ENCODE peak calls at places on chromosomes 6 and 20, in ten cellular contexts. P is fibroblast of the conjunctiva; Y is NCI-H2081 treated with DMSO at 0.1 percent for 48 hours; R is A172; M is foreskin keratinocyte; Q is kidney epithelial cell; I is uterus; T is C1 segment of cervical spinal cord; X is effector memory CD8-positive, alpha-beta T cell; C is ascending aorta. W is an unnamed sample.

GRCh38 chr6:127518710-127519468 is at the start of gene MTCL3:
- DNase-seq in P (no peak), Y (peak; percentile 87), I (no peak), Q (peak; percentile 87), M (peak; percentile 29), C (no peak), T (peak; percentile 77), R (peak; percentile 19), X (no peak), W (peak; percentile 49)

GRCh38 chr20:51631011-51631950 is 88.8 kb upstream of the NFATC2 start:
- DNase-seq in M (peak; percentile 80), T (no peak), P (peak; percentile 84), C (peak; percentile 86), R (peak; percentile 96), X (no peak), I (peak; percentile 93), Y (no peak), Q (peak; percentile 97), W (peak; percentile 98)

GRCh38 chr6:127305741-127306140 is 37.7 kb downstream of the ECHDC1 start:
- DNase-seq in Y (no peak), M (no peak), X (no peak), T (no peak), C (no peak), R (no peak), P (no peak), Q (no peak), I (no peak), W (no peak)

GRCh38 chr6:118284736-118285360 is 263.2 kb upstream of the PLN start:
- DNase-seq in P (no peak), Q (no peak), M (no peak), Y (no peak), T (no peak), X (no peak), R (no peak), I (no peak), C (no peak), W (peak; percentile 32)

GRCh38 chr20:17625246-17626051 is 55.6 kb downstream of the DSTN start:
- DNase-seq in T (no peak), X (no peak), M (no peak), C (no peak), Y (no peak), P (no peak), Q (no peak), R (no peak), I (peak; percentile 13), W (no peak)

GRCh38 chr6:169786349-169786748 is 34.9 kb downstream of the ERMARD start:
- DNase-seq in P (no peak), Q (no peak), C (no peak), R (no peak), I (no peak), Y (no peak), T (no peak), X (no peak), M (no peak), W (no peak)

GRCh38 chr20:3380228-3381070 is 27.0 kb downstream of the DNAAF9 start:
- DNase-seq in M (no peak), Y (no peak), P (no peak), C (no peak), X (no peak), I (no peak), Q (no peak), T (no peak), R (no peak), W (no peak)

GRCh38 chr6:29834564-29835436 is 7.2 kb downstream of the HLA-G start:
- DNase-seq in M (no peak), P (no peak), T (no peak), R (no peak), X (peak; percentile 53), C (no peak), Q (no peak), Y (no peak), I (no peak), W (peak; percentile 16)

GRCh38 chr6:101011165-101011564 is 130.0 kb upstream of the ASCC3 start:
- DNase-seq in Y (no peak), X (no peak), P (no peak), I (no peak), C (no peak), M (peak; percentile 37), R (peak; percentile 2), Q (no peak), T (no peak), W (peak; percentile 12)

GRCh38 chr6:36443951-36444428 is 1.2 kb downstream of the KCTD20 start:
- DNase-seq in Q (no peak), C (no peak), Y (no peak), X (no peak), P (no peak), I (no peak), R (no peak), M (peak; percentile 35), T (peak; percentile 24), W (peak; percentile 34)

GRCh38 chr6:40362859-40363258 is 224.3 kb downstream of the LRFN2 start:
- DNase-seq in Q (no peak), C (no peak), T (no peak), I (no peak), R (no peak), M (no peak), P (no peak), X (no peak), Y (no peak), W (no peak)

GRCh38 chr6:139839506-139840156 is 465.2 kb upstream of the CITED2 start:
- DNase-seq in T (no peak), I (peak; percentile 22), C (peak; percentile 76), Q (no peak), X (no peak), R (no peak), P (no peak), Y (no peak), M (peak; percentile 30), W (peak; percentile 91)

GRCh38 chr6:132466952-132467351 is 46.0 kb downstream of the STX7 start:
- DNase-seq in P (peak; percentile 38), C (no peak), Y (no peak), T (no peak), R (no peak), X (no peak), Q (no peak), I (peak; percentile 45), M (peak; percentile 38), W (peak; percentile 72)

GRCh38 chr6:69802995-69803394 is 6.2 kb upstream of the LMBRD1 start:
- DNase-seq in Y (no peak), P (no peak), R (no peak), Q (no peak), T (no peak), I (no peak), M (no peak), C (no peak), X (no peak), W (no peak)

GRCh38 chr20:34541264-34541901 is 17.1 kb upstream of the MAP1LC3A start:
- DNase-seq in X (no peak), T (no peak), C (no peak), R (no peak), M (no peak), Y (no peak), P (no peak), Q (no peak), I (no peak), W (no peak)

GRCh38 chr20:52539891-52540290 is 348.3 kb upstream of the ZFP64 start:
- DNase-seq in P (no peak), T (no peak), Q (no peak), C (no peak), I (no peak), M (no peak), X (no peak), Y (no peak), R (no peak), W (no peak)

GRCh38 chr20:8073024-8073832 is 53.7 kb upstream of the TMX4 start:
- DNase-seq in C (no peak), M (peak; percentile 46), X (no peak), R (no peak), T (no peak), Y (no peak), Q (peak; percentile 14), P (peak; percentile 34), I (no peak), W (peak; percentile 82)

GRCh38 chr6:36120979-36121706 is 9.2 kb upstream of the MAPK13 start:
- DNase-seq in R (peak; percentile 42), X (peak; percentile 51), I (peak; percentile 43), P (peak; percentile 34), Q (no peak), T (no peak), M (peak; percentile 56), C (peak; percentile 73), Y (no peak), W (peak; percentile 67)

GRCh38 chr6:149862901-149863595 is 1.1 kb downstream of the LRP11 start:
- DNase-seq in R (peak; percentile 56), M (peak; percentile 71), P (peak; percentile 86), C (peak; percentile 86), Q (no peak), I (peak; percentile 49), Y (no peak), T (peak; percentile 71), X (no peak), W (peak; percentile 91)

GRCh38 chr6:157614026-157614484 is 209.0 kb upstream of the SNX9 start:
- DNase-seq in X (no peak), P (peak; percentile 26), Y (no peak), C (no peak), Q (no peak), T (no peak), M (no peak), R (no peak), I (no peak), W (peak; percentile 50)

GRCh38 chr6:132673376-132674094 is 14.6 kb upstream of the TAAR1 start:
- DNase-seq in Q (no peak), T (no peak), I (no peak), P (no peak), M (no peak), X (no peak), C (no peak), R (no peak), Y (no peak), W (no peak)

GRCh38 chr6:36358235-36358915 is 21.7 kb upstream of the BNIP5 start:
- DNase-seq in R (peak; percentile 68), P (no peak), C (peak; percentile 79), M (no peak), T (no peak), X (no peak), I (no peak), Y (no peak), Q (no peak), W (peak; percentile 47)

GRCh38 chr20:38635721-38636285 is 34.2 kb downstream of the ARHGAP40 start:
- DNase-seq in P (no peak), T (no peak), C (no peak), X (no peak), Q (peak; percentile 9), Y (no peak), M (peak; percentile 55), I (no peak), R (peak; percentile 41), W (peak; percentile 18)

W was measured in EH.